ENCODE peak calls at places on chromosomes 5 and 9, in nine cellular contexts. I is K562, G is IMR-90, U is epithelial cell of esophagus, S is RWPE1, A is AG10803, H is lung, T is fibroblast of lung, X is mesothelial cell of epicardium. R is an unnamed sample.

GRCh38 chr5:178120661-178121357 is 7.5 kb downstream of the N4BP3 start:
- DNase-seq in I (peak), G (peak), U (peak), S (peak), A (peak), H (peak), T (peak), X (peak), R (peak)

GRCh38 chr9:124298646-124299235 is 41.0 kb downstream of the NEK6 start:
- DNase-seq in I (no peak), G (no peak), U (no peak), S (no peak), A (no peak), H (no peak), T (no peak), X (no peak), R (no peak)

GRCh38 chr9:121706149-121706548 is 54.7 kb downstream of the DAB2IP start:
- DNase-seq in I (no peak), G (no peak), U (no peak), S (no peak), A (no peak), H (no peak), T (no peak), X (no peak), R (no peak)

GRCh38 chr5:175325681-175326080 is 118.3 kb downstream of the DRD1 start:
- DNase-seq in I (no peak), G (peak), U (peak), S (peak), A (peak), H (no peak), T (peak), X (no peak), R (no peak)

GRCh38 chr5:15463231-15463630 is 36.7 kb upstream of the FBXL7 start:
- DNase-seq in I (no peak), G (peak), U (peak), S (no peak), A (peak), H (no peak), T (peak), X (no peak), R (no peak)

GRCh38 chr9:93675336-93676150 is 99.2 kb downstream of the PHF2 start:
- DNase-seq in I (no peak), G (no peak), U (no peak), S (no peak), A (no peak), H (no peak), T (no peak), X (peak), R (no peak)

GRCh38 chr9:114989600-114990410 is 59.4 kb upstream of the TNFSF8 start:
- DNase-seq in I (no peak), G (no peak), U (no peak), S (no peak), A (no peak), H (no peak), T (no peak), X (no peak), R (no peak)

GRCh38 chr9:121773954-121774714 is 122.7 kb downstream of the DAB2IP start:
- DNase-seq in I (no peak), G (no peak), U (no peak), S (no peak), A (no peak), H (no peak), T (no peak), X (peak), R (no peak)

GRCh38 chr5:5409151-5409810 is 13.2 kb upstream of the ICE1 start:
- DNase-seq in I (peak), G (peak), U (peak), S (no peak), A (no peak), H (no peak), T (no peak), X (no peak), R (peak)

GRCh38 chr9:123591283-123591682 is 235.3 kb downstream of the CRB2 start:
- DNase-seq in I (no peak), G (no peak), U (no peak), S (no peak), A (no peak), H (no peak), T (no peak), X (no peak), R (no peak)

GRCh38 chr9:22244141-22245011 is 202.2 kb upstream of the DMRTA1 start:
- DNase-seq in I (no peak), G (peak), U (peak), S (peak), A (peak), H (no peak), T (peak), X (no peak), R (peak)

GRCh38 chr5:132019857-132020555 is 8.5 kb upstream of the ACSL6 start:
- DNase-seq in I (no peak), G (no peak), U (no peak), S (no peak), A (no peak), H (no peak), T (no peak), X (no peak), R (no peak)

GRCh38 chr5:126449751-126450271 is 26.6 kb downstream of the GRAMD2B start:
- DNase-seq in I (peak), G (peak), U (peak), S (peak), A (peak), H (no peak), T (peak), X (no peak), R (peak)

GRCh38 chr9:127450170-127450830 is 906 bp downstream of the RPL12 start:
- DNase-seq in I (peak), G (peak), U (no peak), S (no peak), A (peak), H (no peak), T (peak), X (no peak), R (peak)

GRCh38 chr5:174082286-174082685 is 36.8 kb downstream of the NSG2 start:
- DNase-seq in I (no peak), G (no peak), U (peak), S (peak), A (no peak), H (no peak), T (no peak), X (no peak), R (peak)

GRCh38 chr5:143955140-143955539 is 143.2 kb downstream of the HMHB1 start:
- DNase-seq in I (no peak), G (peak), U (no peak), S (no peak), A (peak), H (no peak), T (no peak), X (no peak), R (no peak)

GRCh38 chr9:99516657-99517049 is 294.6 kb downstream of the SEC61B start:
- DNase-seq in I (no peak), G (no peak), U (no peak), S (no peak), A (no peak), H (no peak), T (no peak), X (no peak), R (no peak)

GRCh38 chr9:114854736-114855355 is 49.0 kb upstream of the TNFSF15 start:
- DNase-seq in I (no peak), G (no peak), U (no peak), S (no peak), A (no peak), H (no peak), T (no peak), X (no peak), R (no peak)

GRCh38 chr9:127506814-127507750 is 55.8 kb downstream of the LRSAM1 start:
- DNase-seq in I (peak), G (peak), U (no peak), S (no peak), A (no peak), H (no peak), T (peak), X (no peak), R (no peak)

GRCh38 chr9:36503172-36504153 is 69.2 kb upstream of the MELK start:
- DNase-seq in I (no peak), G (peak), U (no peak), S (no peak), A (no peak), H (no peak), T (no peak), X (no peak), R (no peak)

GRCh38 chr9:15438891-15439290 is 16.2 kb downstream of the SNAPC3 start:
- DNase-seq in I (no peak), G (no peak), U (no peak), S (no peak), A (no peak), H (no peak), T (no peak), X (no peak), R (no peak)

DNA sequence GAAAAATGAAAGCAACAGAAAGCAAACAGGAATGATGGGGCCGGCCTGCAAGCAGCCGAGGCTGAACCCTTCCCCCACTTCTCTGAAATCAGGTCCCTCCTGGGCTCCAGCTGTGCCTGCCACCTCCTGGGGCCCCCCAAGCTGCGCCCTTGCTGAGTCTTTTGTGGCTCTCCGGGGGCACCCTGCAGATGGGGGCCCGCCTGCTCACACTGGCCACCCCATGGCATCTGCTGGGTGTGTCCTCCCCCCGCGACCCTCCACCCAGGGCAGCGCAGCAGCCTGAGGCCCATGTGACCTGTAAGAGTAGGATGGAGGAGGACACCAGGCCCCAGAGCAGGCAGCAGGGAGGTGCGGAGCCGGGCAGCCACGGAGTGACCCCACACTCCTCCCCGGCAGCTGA is 5.7 kb downstream of the GPSM1 start:
- DNase-seq in I (no peak), G (no peak), U (no peak), S (no peak), A (no peak), H (no peak), T (no peak), X (no peak), R (no peak)
- TF ChIP-seq CTCF in I (no peak), G (no peak), U (no peak), S (no peak), A (no peak), H (no peak), T (no peak), X (no peak), R (no peak)

DNA sequence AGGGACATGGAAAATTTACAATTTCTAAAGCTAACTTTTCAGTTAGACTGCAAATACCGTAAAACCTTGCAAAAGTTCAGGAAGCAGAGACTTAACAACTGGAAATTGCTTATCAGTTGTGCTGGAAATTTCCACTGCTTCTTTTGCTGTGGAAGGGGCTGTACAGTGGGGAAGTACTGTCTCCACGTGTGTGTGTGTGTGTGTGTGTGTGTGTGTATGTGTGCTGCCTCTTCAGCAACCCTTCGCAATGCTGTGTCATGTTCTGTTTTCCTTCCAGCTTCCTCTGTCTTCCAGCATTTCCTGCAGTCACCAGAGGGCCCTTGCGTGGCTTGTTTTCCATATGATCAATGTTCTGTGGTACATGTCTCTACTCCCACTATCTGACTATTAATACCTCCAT is 87.5 kb upstream of the RANBP3L start:
- DNase-seq in I (peak), G (no peak), U (no peak), S (no peak), A (peak), H (no peak), T (peak), X (no peak), R (no peak)
- TF ChIP-seq CTCF in I (no peak), G (no peak), U (no peak), S (no peak), A (no peak), H (no peak), T (no peak), X (no peak), R (no peak)

DNA sequence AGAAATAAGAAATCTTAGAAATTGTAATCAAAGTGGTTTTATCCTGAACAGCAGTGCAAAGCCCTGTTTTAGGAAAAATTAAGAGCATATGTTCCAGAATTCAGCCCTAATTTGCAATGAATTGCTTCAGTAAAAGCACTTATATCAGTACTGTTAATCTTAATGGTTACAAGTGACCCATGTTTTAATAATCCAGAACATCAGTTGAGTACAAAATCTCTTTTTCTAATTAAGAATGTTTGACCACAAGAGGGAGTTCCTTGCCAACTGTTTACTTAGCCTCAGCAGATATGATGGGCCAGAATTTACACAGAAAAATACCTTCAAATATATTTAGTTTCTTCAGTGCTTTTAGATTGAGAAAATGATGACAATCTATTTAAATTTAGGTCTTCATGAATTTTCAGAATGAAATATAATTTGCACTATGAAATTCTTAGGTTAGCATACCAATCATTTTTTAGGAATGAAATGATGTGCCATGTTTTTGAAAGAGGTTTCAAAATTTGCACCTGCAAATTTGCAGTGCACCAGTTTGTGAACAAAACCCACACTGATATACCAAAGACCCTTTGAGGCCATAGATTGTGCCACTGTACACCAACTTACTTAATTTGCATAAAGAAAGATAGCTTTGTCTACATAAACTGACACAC is 926.3 kb upstream of the ARRDC3 start:
- DNase-seq in I (peak), G (peak), U (peak), S (peak), A (peak), H (no peak), T (peak), X (no peak), R (peak)
- TF ChIP-seq CTCF in I (no peak), G (peak), U (peak), S (peak), A (peak), H (no peak), T (peak), X (peak), R (peak)

GRCh38 chr5:52682492-52682891 is 105.2 kb upstream of the ITGA1 start:
- DNase-seq in I (no peak), G (no peak), U (no peak), S (no peak), A (no peak), H (no peak), T (no peak), X (no peak), R (no peak)
- TF ChIP-seq CTCF in I (no peak), G (no peak), U (no peak), S (no peak), A (no peak), H (no peak), T (no peak), X (no peak), R (no peak)

R was measured in MCF 10A.